ENCODE peak calls at places on chromosomes 1 and 21, in seven cellular contexts. O is esophagus squamous epithelium, E is Panc1, H is left ventricle myocardium inferior, M is thoracic aorta, R is RWPE2, I is prostate gland. A is an unnamed sample. For H3K27me3 and H3K4me1, the result is how much of the 10 kb centered on the place peaks cover.

GRCh38 chr21:45430521-45431501 is 25.8 kb downstream of the COL18A1 start:
- DNase-seq in O (no peak), E (no peak), H (no peak), M (no peak), R (no peak), I (no peak), A (peak)

GRCh38 chr1:8443558-8444194 is 125.8 kb downstream of the SLC45A1 start:
- DNase-seq in O (no peak), E (no peak), H (no peak), M (no peak), R (no peak), I (no peak), A (no peak)

GRCh38 chr1:7528386-7529031 is 242.6 kb upstream of the VAMP3 start:
- DNase-seq in O (no peak), E (no peak), H (no peak), M (no peak), R (no peak), I (no peak), A (no peak)

GRCh38 chr1:27606708-27607238 is 2.8 kb upstream of the AHDC1 start:
- DNase-seq in O (no peak), E (no peak), H (no peak), M (no peak), R (no peak), I (no peak), A (no peak)

GRCh38 chr1:179166663-179167417 is 62.6 kb downstream of the ABL2 start:
- DNase-seq in O (no peak), E (no peak), H (no peak), M (no peak), R (no peak), I (no peak), A (no peak)

GRCh38 chr1:41240806-41241747 is 1.0 kb downstream of the SCMH1 start:
- DNase-seq in O (no peak), E (no peak), H (peak), M (no peak), R (no peak), I (peak), A (peak)

GRCh38 chr1:246293366-246294121 is 213.5 kb downstream of the SMYD3 start:
- DNase-seq in O (no peak), E (no peak), H (no peak), M (no peak), R (no peak), I (no peak), A (no peak)

GRCh38 chr1:25806418-25806817 is 6.4 kb downstream of the SELENON start:
- DNase-seq in O (no peak), E (no peak), H (peak), M (peak), R (no peak), I (no peak), A (peak)

GRCh38 chr1:217493290-217493689 is 137.6 kb downstream of the GPATCH2 start:
- DNase-seq in O (no peak), E (no peak), H (no peak), M (no peak), R (no peak), I (no peak), A (peak)

GRCh38 chr1:157073944-157074685 is 25.5 kb downstream of the ETV3L start:
- DNase-seq in O (no peak), E (no peak), H (peak), M (no peak), R (no peak), I (peak), A (peak)

GRCh38 chr1:75233302-75233929 is 99.2 kb downstream of the LHX8 start:
- DNase-seq in O (no peak), E (peak), H (no peak), M (no peak), R (no peak), I (no peak), A (peak)

GRCh38 chr1:90211101-90211500 is 216.2 kb downstream of the ZNF326 start:
- DNase-seq in O (no peak), E (no peak), H (no peak), M (no peak), R (no peak), I (no peak), A (no peak)

GRCh38 chr1:205670143-205670431 is 10.2 kb downstream of the SLC45A3 start:
- DNase-seq in O (no peak), E (no peak), H (no peak), M (no peak), R (no peak), I (no peak), A (no peak)

GRCh38 chr1:181353526-181353925 is 129.8 kb upstream of the CACNA1E start:
- DNase-seq in O (no peak), E (no peak), H (no peak), M (no peak), R (no peak), I (no peak), A (no peak)

GRCh38 chr1:210232524-210233215 is at the start of gene SERTAD4:
- DNase-seq in O (no peak), E (no peak), H (peak), M (no peak), R (no peak), I (peak), A (peak)

GRCh38 chr1:87224209-87224608 is 104.5 kb upstream of the LMO4 start:
- DNase-seq in O (no peak), E (peak), H (no peak), M (no peak), R (no peak), I (no peak), A (peak)

GRCh38 chr1:24952413-24952841 is 22.4 kb upstream of the RUNX3 start:
- DNase-seq in O (no peak), E (no peak), H (no peak), M (no peak), R (peak), I (no peak), A (no peak)

GRCh38 chr1:7640350-7640749 is 130.7 kb upstream of the VAMP3 start:
- DNase-seq in O (no peak), E (no peak), H (no peak), M (no peak), R (no peak), I (no peak), A (no peak)

GRCh38 chr1:21652937-21653743 is 16.0 kb downstream of the RAP1GAP start:
- DNase-seq in O (no peak), E (no peak), H (no peak), M (no peak), R (no peak), I (no peak), A (no peak)

GRCh38 chr1:2824999-2825398 is 23.5 kb upstream of the TTC34 start:
- DNase-seq in O (no peak), E (no peak), H (no peak), M (no peak), R (peak), I (no peak), A (no peak)
- H3K27me3 ChIP-seq in O (under half), E (under half), H (half or more), M (under half), R (under half), I (under half), A (under half)

GRCh38 chr1:200740291-200741212 is 1.9 kb downstream of the CAMSAP2 start:
- DNase-seq in O (no peak), E (no peak), H (no peak), M (no peak), R (no peak), I (no peak), A (peak)
- H3K4me1 ChIP-seq in O (half or more), E (under half), H (half or more), M (under half), R (under half), I (under half), A (under half)

GRCh38 chr1:46456411-46456963 is 33.1 kb upstream of the DMBX1 start:
- DNase-seq in O (no peak), E (no peak), H (no peak), M (no peak), R (no peak), I (no peak), A (peak)

GRCh38 chr1:46458846-46459245 is 30.8 kb upstream of the DMBX1 start:
- DNase-seq in O (no peak), E (no peak), H (no peak), M (no peak), R (no peak), I (no peak), A (no peak)

GRCh38 chr1:46455951-46456350 is 33.7 kb upstream of the DMBX1 start:
- DNase-seq in O (no peak), E (no peak), H (no peak), M (no peak), R (no peak), I (no peak), A (no peak)

GRCh38 chr1:46458190-46458589 is 31.4 kb upstream of the DMBX1 start:
- DNase-seq in O (no peak), E (no peak), H (no peak), M (no peak), R (no peak), I (no peak), A (no peak)

DNA sequence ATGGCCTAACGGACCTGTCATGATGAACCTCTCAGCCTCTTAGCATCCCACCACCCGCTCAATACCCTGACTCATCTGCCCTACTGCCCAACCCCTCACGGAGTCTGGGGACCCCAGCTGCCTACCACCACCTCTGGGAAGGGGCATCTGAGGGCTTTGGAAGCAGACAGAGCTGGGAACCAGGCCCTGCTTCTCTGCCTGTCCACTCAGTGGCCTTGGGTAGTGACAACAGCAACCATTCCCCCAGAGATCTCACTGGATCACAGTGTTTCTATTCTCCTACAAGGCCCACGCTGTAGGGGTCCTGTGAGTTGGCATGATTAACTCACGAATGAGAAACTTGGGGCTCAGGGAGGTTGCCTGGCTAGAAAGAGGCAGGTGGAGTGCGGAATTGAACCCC is 32.5 kb upstream of the DMBX1 start:
- DNase-seq in O (no peak), E (no peak), H (no peak), M (no peak), R (no peak), I (no peak), A (no peak)
- H3K27me3 ChIP-seq in O (under half), E (under half), H (half or more), M (under half), R (under half), I (under half), A (half or more)

DNA sequence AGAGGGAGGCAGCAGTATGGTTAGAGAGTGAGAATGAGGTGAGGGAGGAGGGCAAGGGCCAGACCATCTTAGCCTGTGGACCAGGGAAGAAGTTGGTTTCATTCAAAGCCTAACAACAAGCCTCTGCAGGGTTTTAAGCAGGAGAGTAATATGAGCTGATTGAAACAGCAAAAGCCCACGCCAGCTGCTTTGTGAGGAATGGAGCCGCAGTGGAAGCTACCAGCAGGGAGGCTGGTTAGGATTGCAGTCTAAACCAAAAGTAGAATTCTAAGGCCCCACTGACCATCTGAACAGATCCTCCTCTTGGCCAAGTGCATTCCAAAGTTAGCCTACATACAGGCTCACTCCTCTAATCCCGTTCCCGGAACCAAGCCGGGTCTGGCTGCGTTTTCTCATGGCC is 44.8 kb downstream of the OLFML3 start:
- DNase-seq in O (no peak), E (no peak), H (no peak), M (no peak), R (no peak), I (no peak), A (no peak)
- H3K4me1 ChIP-seq in O (under half), E (under half), H (under half), M (under half), R (under half), I (under half), A (under half)

DNA sequence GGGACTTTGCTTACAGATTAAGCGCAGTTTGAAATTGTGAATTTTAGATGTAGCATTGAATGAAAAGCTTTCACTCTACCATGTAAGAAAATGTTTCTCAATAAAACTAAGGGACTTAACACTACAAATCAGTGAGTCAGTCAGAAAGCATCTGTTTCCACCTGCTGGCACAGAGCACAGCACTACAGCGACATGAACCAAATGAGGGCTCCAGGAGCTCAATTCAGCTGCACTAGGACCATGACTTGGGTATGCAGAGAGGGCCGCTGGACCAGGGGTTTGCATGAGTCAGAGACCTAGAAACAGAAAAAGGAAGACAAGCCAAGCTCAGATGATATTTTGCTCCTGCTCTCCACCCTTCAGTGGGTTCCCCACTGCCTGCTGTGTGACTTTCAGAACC is 5.2 kb downstream of the SUSD4 start:
- DNase-seq in O (no peak), E (no peak), H (no peak), M (no peak), R (no peak), I (no peak), A (no peak)
- H3K27me3 ChIP-seq in O (under half), E (under half), H (under half), M (under half), R (under half), I (under half), A (under half)